ENCODE peak calls at places on chromosomes 1 and 21, in five cellular contexts. B is heart left ventricle, E is PC-9, H is lung, V is A549. I is an unnamed sample. For H3K4me1, the result is how much of the 10 kb centered on the place peaks cover.

GRCh38 chr1:83632906-83633305 is 366.0 kb downstream of the TTLL7 start:
- DNase-seq in E (no peak), B (no peak), H (no peak), V (no peak), I (no peak)

GRCh38 chr1:56098956-56099355 is 480.4 kb downstream of the PLPP3 start:
- DNase-seq in H (no peak), E (no peak), V (no peak), B (no peak), I (no peak)

GRCh38 chr1:46181343-46182260 is 5.3 kb upstream of the P3R3URF start:
- DNase-seq in V (no peak), B (no peak), E (peak), H (no peak), I (peak)

GRCh38 chr1:112849425-112849966 is 106.5 kb downstream of the SLC16A1 start:
- DNase-seq in H (no peak), V (peak), E (peak), B (no peak), I (no peak)

GRCh38 chr21:41598561-41599511 is 90.9 kb upstream of the TMPRSS2 start:
- DNase-seq in H (peak), E (no peak), V (no peak), B (peak), I (no peak)

GRCh38 chr1:70234733-70235132 is 13.6 kb downstream of the SRSF11 start:
- DNase-seq in V (no peak), H (no peak), E (no peak), B (no peak), I (no peak)

GRCh38 chr1:50841791-50842387 is 118.2 kb downstream of the FAF1 start:
- DNase-seq in H (no peak), B (no peak), E (no peak), V (no peak), I (no peak)

GRCh38 chr1:245541389-245541788 is 386.6 kb downstream of the KIF26B start:
- DNase-seq in B (no peak), V (no peak), H (no peak), E (no peak), I (no peak)

GRCh38 chr21:31348188-31348587 is 4.1 kb upstream of the TIAM1 start:
- DNase-seq in V (no peak), B (no peak), E (no peak), H (no peak), I (no peak)

GRCh38 chr1:236677641-236678235 is 8.6 kb upstream of the ACTN2 start:
- DNase-seq in V (no peak), H (no peak), B (no peak), E (no peak), I (no peak)

GRCh38 chr1:52225174-52225573 is 83.3 kb downstream of the ZFYVE9 start:
- DNase-seq in V (no peak), E (no peak), H (no peak), B (no peak), I (no peak)

GRCh38 chr1:17719874-17720273 is 35.3 kb upstream of the ACTL8 start:
- DNase-seq in V (no peak), B (no peak), H (no peak), E (no peak), I (no peak)

GRCh38 chr1:203914292-203914691 is 52.9 kb downstream of the SNRPE start:
- DNase-seq in H (no peak), E (no peak), V (no peak), B (no peak), I (no peak)

GRCh38 chr1:12495725-12496124 is 122.3 kb downstream of the DHRS3 start:
- DNase-seq in B (no peak), E (no peak), V (no peak), H (no peak), I (no peak)

GRCh38 chr1:175129182-175129581 is 61.5 kb downstream of the TNN start:
- DNase-seq in B (no peak), H (no peak), V (no peak), E (no peak), I (no peak)

GRCh38 chr1:178518894-178519293 is 6.0 kb downstream of the TEX35 start:
- DNase-seq in E (no peak), H (no peak), B (no peak), V (no peak), I (no peak)

GRCh38 chr1:3919706-3920105 is 19.6 kb upstream of the C1orf174 start:
- DNase-seq in V (no peak), B (no peak), H (no peak), E (no peak), I (no peak)

GRCh38 chr1:19405761-19406481 is 79.4 kb downstream of the CAPZB start:
- DNase-seq in H (no peak), B (peak), V (no peak), E (no peak), I (peak)

GRCh38 chr1:50060279-50060678 is 36.5 kb upstream of the AGBL4 start:
- DNase-seq in E (peak), V (no peak), B (no peak), H (no peak), I (no peak)

GRCh38 chr1:243585982-243586381 is 264.1 kb downstream of the AKT3 start:
- DNase-seq in V (no peak), B (no peak), H (no peak), E (no peak), I (no peak)

GRCh38 chr21:44958471-44959191 is 18.8 kb downstream of the SLX9 start:
- DNase-seq in B (peak), V (no peak), E (peak), H (no peak), I (no peak)

GRCh38 chr1:117886101-117886795 is 43.2 kb downstream of the GDAP2 start:
- DNase-seq in B (no peak), V (no peak), E (no peak), H (no peak), I (no peak)

GRCh38 chr1:155069551-155070391 is 6.2 kb downstream of the EFNA4 start:
- DNase-seq in B (no peak), E (no peak), V (no peak), H (no peak), I (peak)

GRCh38 chr1:181191494-181192040 is 103.1 kb downstream of the IER5 start:
- DNase-seq in E (no peak), B (no peak), H (no peak), V (no peak), I (no peak)

GRCh38 chr1:212942679-212943392 is 7.5 kb upstream of the VASH2 start:
- DNase-seq in E (no peak), B (no peak), V (no peak), H (no peak), I (no peak)

GRCh38 chr21:28089599-28090421 is 902.9 kb downstream of the LTN1 start:
- DNase-seq in E (peak), B (no peak), V (peak), H (no peak), I (no peak)

GRCh38 chr1:35555601-35556477 is 1.4 kb downstream of the KIAA0319L start:
- DNase-seq in H (no peak), V (peak), E (no peak), B (no peak), I (no peak)

GRCh38 chr21:27390384-27390783 is 423.5 kb upstream of the ADAMTS5 start:
- DNase-seq in E (no peak), B (no peak), H (no peak), V (no peak), I (no peak)

GRCh38 chr1:38860464-38860816 is 868 bp upstream of the RRAGC start:
- DNase-seq in H (no peak), B (no peak), V (no peak), E (no peak), I (no peak)

GRCh38 chr1:197838836-197839235 is 63.6 kb upstream of the DENND1B start:
- DNase-seq in B (no peak), E (no peak), H (no peak), V (peak), I (no peak)

GRCh38 chr21:43333301-43334062 is 93.4 kb downstream of the SIK1 start:
- DNase-seq in B (peak), E (peak), V (peak), H (peak), I (no peak)

GRCh38 chr1:223535261-223535778 is 130.2 kb downstream of the CAPN8 start:
- DNase-seq in H (no peak), E (no peak), V (no peak), B (no peak), I (no peak)

GRCh38 chr1:38608202-38608864 is 251.2 kb downstream of the RRAGC start:
- DNase-seq in V (no peak), H (no peak), B (no peak), E (no peak), I (no peak)

GRCh38 chr1:75133754-75134655 is at the start of gene LHX8:
- DNase-seq in B (no peak), H (no peak), V (peak), E (no peak), I (no peak)

GRCh38 chr1:5001466-5001865 is 347.1 kb downstream of the AJAP1 start:
- DNase-seq in B (no peak), H (no peak), E (no peak), V (no peak), I (no peak)

GRCh38 chr21:35619184-35619583 is 441.1 kb downstream of the SETD4 start:
- DNase-seq in V (no peak), B (no peak), H (no peak), E (no peak), I (no peak)

DNA sequence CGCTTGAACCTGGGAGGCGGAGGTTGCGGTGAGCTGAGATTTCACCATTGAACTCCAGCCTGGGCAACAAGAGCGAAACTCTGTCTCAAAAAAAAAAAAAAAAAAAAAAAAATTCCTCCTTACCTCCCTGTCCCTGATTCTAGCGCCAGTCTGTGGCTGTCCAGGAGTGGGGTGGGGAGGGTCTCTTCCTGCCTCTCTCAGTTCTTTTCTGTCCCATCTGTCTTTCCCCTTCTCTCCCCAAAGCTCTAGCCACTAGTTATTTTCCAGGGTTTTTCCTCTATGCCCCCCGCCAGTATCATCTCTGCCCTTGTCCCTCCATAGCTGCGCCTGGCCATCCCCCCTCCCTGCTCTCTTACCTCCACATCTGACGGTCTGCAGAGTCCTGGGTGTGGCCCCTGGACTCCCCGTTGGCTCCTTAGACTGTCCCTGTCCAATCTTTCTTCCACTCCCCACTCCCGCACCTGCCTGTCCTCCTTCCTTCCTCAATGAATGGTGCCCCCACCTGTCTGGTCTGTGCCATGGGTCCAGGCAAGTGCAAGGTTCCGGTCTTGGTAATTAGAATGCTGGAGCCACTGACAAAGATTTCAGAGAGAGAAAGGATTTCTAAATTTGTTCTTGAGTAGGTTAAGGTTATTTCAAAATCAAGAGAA is 1.6 kb upstream of the TMEM63A start:
- DNase-seq in V (no peak), H (no peak), B (no peak), E (no peak), I (peak)
- H3K27ac ChIP-seq in V (peak), H (no peak), B (no peak), E (no peak), I (peak)

DNA sequence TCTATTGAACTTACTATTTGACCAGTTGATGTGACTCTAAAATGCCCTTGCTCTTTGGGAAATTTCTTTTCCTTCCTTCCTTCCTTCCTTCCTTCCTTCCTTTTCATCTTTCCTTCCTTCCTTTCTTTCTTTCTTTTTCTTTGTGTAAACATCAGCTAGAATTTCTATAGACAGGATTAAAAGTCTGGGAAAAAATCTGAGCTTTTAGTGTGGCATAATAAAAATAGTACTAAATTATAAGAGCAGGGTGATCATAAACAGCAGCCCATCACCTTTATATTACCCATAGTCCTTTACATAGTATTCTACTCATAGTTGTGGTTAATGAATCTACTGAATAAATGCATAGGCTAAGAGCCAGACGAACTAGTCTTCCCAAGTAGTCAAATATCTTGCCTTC is 281.0 kb upstream of the DAB1 start:
- DNase-seq in E (no peak), V (no peak), B (no peak), H (no peak), I (no peak)
- H3K4me3 ChIP-seq in E (no peak), V (no peak), B (no peak), H (no peak), I (no peak)

DNA sequence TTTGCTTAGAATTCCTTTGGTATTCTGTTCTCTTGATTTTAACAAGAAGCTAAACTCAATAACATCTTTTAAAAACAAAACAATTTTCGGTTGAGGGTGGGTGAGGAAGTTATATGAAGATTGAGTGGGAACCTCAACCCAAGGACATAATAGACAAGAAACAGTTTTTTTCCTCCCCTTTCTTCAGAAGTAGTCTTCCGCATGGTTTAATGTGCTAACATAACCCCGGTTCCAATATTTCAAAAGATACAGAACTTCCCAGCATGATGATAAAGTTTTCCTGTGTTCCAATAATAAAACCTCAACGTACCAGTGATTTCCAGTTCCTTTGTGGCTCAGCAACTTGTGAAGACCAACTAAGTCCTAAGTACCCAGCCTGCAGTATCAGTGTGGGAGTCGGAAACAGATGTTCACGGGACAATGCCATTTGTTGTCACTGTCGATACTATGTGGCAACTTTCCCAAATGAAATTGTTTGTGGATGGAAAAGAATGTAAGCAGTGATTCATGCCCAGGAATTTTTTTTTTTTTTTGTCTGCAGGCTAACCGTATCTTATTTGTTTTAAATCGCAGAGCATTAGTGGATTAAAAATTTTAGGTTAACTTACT is 48.5 kb downstream of the NR5A2 start:
- DNase-seq in B (peak), H (no peak), E (peak), V (peak), I (peak)
- H3K4me1 ChIP-seq in B (under half), H (under half), E (under half), V (under half), I (under half)

DNA sequence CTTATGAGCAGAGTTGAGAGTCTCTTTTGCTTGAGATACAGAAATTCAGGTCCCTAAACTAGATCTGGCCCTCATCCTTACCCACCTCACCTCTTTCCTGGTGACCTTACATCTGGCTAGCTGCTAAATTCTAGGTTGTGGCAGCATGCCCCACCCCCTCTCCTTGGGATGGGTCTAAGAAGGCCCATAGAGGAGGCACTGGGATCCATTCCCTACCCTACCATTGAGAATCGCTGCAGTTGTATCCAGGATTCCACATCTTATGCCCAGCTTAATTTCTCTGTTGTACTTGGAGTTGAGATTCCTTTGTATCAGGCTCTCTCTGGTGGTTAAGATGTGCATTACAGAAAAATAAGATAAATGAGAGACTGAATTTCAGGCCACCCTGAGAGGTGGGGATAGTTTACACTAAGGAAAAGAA is 9.5 kb upstream of the TMEM39B start:
- DNase-seq in V (peak), H (no peak), E (no peak), B (no peak), I (no peak)
- H3K27ac ChIP-seq in V (no peak), H (peak), E (peak), B (no peak), I (no peak)

GRCh38 chr1:214604543-214604942 is 1.5 kb downstream of the CENPF start:
- DNase-seq in V (no peak), H (no peak), B (no peak), E (no peak), I (no peak)
- H3K4me3 ChIP-seq in V (peak), H (no peak), B (no peak), E (peak), I (no peak)

DNA sequence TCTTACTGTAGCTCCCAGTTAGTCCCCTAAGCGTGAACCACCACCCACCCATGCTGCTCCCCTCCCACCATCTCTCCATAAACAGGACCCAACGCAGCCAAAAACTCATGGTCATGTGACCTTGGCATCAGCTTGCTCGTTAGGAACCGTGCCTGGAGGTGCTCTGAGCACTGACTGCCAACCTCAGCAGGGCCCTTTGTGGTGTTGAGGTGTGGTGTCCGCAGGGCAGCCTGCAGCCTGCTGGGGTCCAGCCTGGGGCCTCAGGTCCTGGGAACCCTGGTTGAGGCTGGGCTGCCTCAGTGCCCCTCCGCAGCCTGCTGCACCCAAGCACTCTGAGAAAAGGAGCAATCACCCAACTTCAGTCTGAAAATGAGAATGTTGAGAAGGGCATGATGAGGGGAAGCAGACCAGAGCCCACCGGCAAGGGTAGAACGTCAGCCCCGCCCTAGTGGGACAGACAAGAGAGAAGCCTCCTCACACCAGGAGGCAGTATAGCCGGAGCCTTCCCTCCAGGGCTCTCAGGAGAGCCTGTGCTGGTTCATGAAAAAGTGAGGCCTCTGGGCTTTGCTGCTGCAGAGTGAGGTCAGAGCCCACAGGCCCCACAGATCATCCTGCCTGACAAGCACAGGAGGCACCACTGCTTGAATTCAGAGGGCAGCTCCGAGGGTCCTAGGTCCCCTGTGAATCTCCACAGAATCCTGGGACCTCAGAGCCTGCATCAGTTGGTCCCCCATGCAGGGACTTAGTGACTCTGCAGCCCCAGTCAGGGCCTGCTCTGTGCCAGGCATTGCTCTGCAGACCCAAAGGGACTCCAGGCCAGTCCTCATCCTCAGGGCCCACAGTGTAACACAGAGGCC is 4.9 kb upstream of the COL6A2 start:
- DNase-seq in E (no peak), H (no peak), V (no peak), B (no peak), I (no peak)
- H3K4me1 ChIP-seq in E (under half), H (under half), V (under half), B (under half), I (under half)

DNA sequence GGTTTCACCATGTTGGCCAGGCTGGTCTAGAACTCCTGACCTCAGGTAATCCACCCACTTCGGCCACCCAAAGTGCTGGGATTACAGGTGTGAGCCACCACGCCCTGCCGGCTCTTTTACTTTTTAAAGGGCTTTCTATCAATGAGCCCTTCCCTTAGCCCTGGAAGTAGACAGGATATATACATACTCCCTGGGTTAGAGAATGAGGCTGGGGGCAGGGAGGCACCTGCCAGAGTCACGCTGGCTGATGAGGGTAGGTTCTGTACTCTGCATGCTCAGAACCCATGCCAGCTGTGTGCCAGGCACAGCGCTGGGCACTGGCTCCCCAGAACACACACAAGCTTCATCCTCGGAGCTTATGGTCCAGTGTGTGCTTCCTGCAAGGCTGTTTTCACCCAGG is 113.6 kb upstream of the IPO9 start:
- DNase-seq in H (no peak), V (no peak), B (no peak), E (no peak), I (no peak)
- H3K27ac ChIP-seq in H (peak), V (peak), B (peak), E (peak), I (peak)

I was measured in colonic mucosa.